ENCODE peak calls at places on chromosome 21, in five cellular contexts. One of them, this sample, is unnamed.

GRCh38 chr21:38319781-38320180 is 63.0 kb downstream of the KCNJ15 start:
- DNase-seq in HEK293T: no peak
- DNase-seq in adipocyte: no peak
- DNase-seq in left cardiac atrium: no peak
- DNase-seq in HCT116: no peak
- DNase-seq in this sample: no peak

GRCh38 chr21:15874610-15875009 is 144.8 kb downstream of the USP25 start:
- DNase-seq in HEK293T: no peak
- DNase-seq in adipocyte: peak; percentile 40
- DNase-seq in left cardiac atrium: no peak
- DNase-seq in HCT116: no peak
- DNase-seq in this sample: no peak

GRCh38 chr21:25283720-25284119 is 323.6 kb downstream of the MRPL39 start:
- DNase-seq in left cardiac atrium: no peak
- DNase-seq in HCT116: no peak
- DNase-seq in HEK293T: peak; percentile 20
- DNase-seq in adipocyte: peak; percentile 68
- DNase-seq in this sample: no peak

GRCh38 chr21:17526771-17527170 is 13.9 kb downstream of the CXADR start:
- DNase-seq in HEK293T: no peak
- DNase-seq in HCT116: no peak
- DNase-seq in left cardiac atrium: no peak
- DNase-seq in adipocyte: no peak
- DNase-seq in this sample: no peak

GRCh38 chr21:17191346-17191993 is 321.4 kb upstream of the CXADR start:
- DNase-seq in HCT116: no peak
- DNase-seq in adipocyte: no peak
- DNase-seq in left cardiac atrium: no peak
- DNase-seq in HEK293T: no peak
- DNase-seq in this sample: no peak

GRCh38 chr21:28516996-28517592 is 475.6 kb downstream of the LTN1 start:
- DNase-seq in HCT116: no peak
- DNase-seq in left cardiac atrium: peak; percentile 68
- DNase-seq in HEK293T: peak; percentile 71
- DNase-seq in adipocyte: no peak
- DNase-seq in this sample: no peak

GRCh38 chr21:30320215-30320614 is at the start of gene KRTAP26-1:
- DNase-seq in left cardiac atrium: no peak
- DNase-seq in HCT116: no peak
- DNase-seq in adipocyte: no peak
- DNase-seq in HEK293T: no peak
- DNase-seq in this sample: no peak

GRCh38 chr21:32771134-32771523 is 426 bp downstream of the PAXBP1 start:
- DNase-seq in adipocyte: peak; percentile 86
- DNase-seq in HEK293T: peak; percentile 65
- DNase-seq in left cardiac atrium: peak; percentile 75
- DNase-seq in HCT116: no peak
- DNase-seq in this sample: peak; percentile 70

GRCh38 chr21:36697473-36698159 is 1.3 kb upstream of the SIM2 start:
- DNase-seq in adipocyte: no peak
- DNase-seq in HCT116: no peak
- DNase-seq in left cardiac atrium: no peak
- DNase-seq in HEK293T: no peak
- DNase-seq in this sample: no peak